ENCODE peak calls at places on chromosomes 16 and 17, in seven cellular contexts. V, M, A, O, D, K and N are unnamed samples. For H3K9me3, the result is how much of the 10 kb centered on the place peaks cover.

GRCh38 chr17:67245073-67245693 is at the start of gene HELZ:
- DNase-seq in V (peak), M (peak), A (peak), O (peak), D (peak), K (peak), N (peak)

GRCh38 chr17:36092228-36092627 is 2.3 kb upstream of the CCL3 start:
- DNase-seq in V (no peak), M (no peak), A (no peak), O (no peak), D (no peak), K (no peak), N (no peak)

GRCh38 chr17:69468211-69468610 is 53.7 kb downstream of the MAP2K6 start:
- DNase-seq in V (no peak), M (no peak), A (no peak), O (no peak), D (no peak), K (no peak), N (no peak)

GRCh38 chr16:84478172-84478948 is 26.1 kb downstream of the MEAK7 start:
- DNase-seq in V (no peak), M (no peak), A (peak), O (no peak), D (peak), K (no peak), N (peak)

GRCh38 chr16:1923299-1924034 is 5.3 kb upstream of the HS3ST6 start:
- DNase-seq in V (no peak), M (no peak), A (no peak), O (peak), D (no peak), K (no peak), N (peak)

GRCh38 chr16:80369559-80369958 is 171.2 kb upstream of the DYNLRB2 start:
- DNase-seq in V (peak), M (peak), A (peak), O (peak), D (peak), K (peak), N (no peak)

GRCh38 chr16:89114159-89114981 is 20.7 kb downstream of the ACSF3 start:
- DNase-seq in V (no peak), M (no peak), A (no peak), O (peak), D (no peak), K (no peak), N (no peak)

GRCh38 chr17:33267279-33267790 is 25.8 kb downstream of the ASIC2 start:
- DNase-seq in V (no peak), M (no peak), A (no peak), O (no peak), D (peak), K (no peak), N (no peak)

GRCh38 chr17:20999044-20999573 is 43.7 kb downstream of the USP22 start:
- DNase-seq in V (no peak), M (peak), A (no peak), O (no peak), D (no peak), K (no peak), N (peak)

GRCh38 chr17:17853811-17854527 is 17.2 kb upstream of the SREBF1 start:
- DNase-seq in V (no peak), M (no peak), A (no peak), O (no peak), D (no peak), K (no peak), N (no peak)

GRCh38 chr16:24748242-24748641 is 18.8 kb downstream of the TNRC6A start:
- DNase-seq in V (no peak), M (peak), A (no peak), O (no peak), D (peak), K (peak), N (peak)

GRCh38 chr17:81869221-81870154 is 1.6 kb downstream of the ARHGDIA start:
- DNase-seq in V (peak), M (peak), A (peak), O (peak), D (no peak), K (peak), N (no peak)

GRCh38 chr16:56781565-56781964 is 51.6 kb downstream of the NUP93 start:
- DNase-seq in V (no peak), M (no peak), A (no peak), O (no peak), D (no peak), K (no peak), N (no peak)

GRCh38 chr16:67814567-67814966 is 7.9 kb downstream of the TSNAXIP1 start:
- DNase-seq in V (no peak), M (no peak), A (no peak), O (peak), D (no peak), K (no peak), N (no peak)

GRCh38 chr17:78391843-78392242 is 13.4 kb downstream of the PGS1 start:
- DNase-seq in V (no peak), M (no peak), A (no peak), O (no peak), D (peak), K (no peak), N (no peak)

GRCh38 chr17:16900288-16900882 is 71.5 kb downstream of the TNFRSF13B start:
- DNase-seq in V (no peak), M (no peak), A (peak), O (no peak), D (no peak), K (no peak), N (no peak)

GRCh38 chr17:3985800-3986199 is 21.6 kb upstream of the ATP2A3 start:
- DNase-seq in V (no peak), M (no peak), A (no peak), O (no peak), D (no peak), K (no peak), N (no peak)

GRCh38 chr17:33647976-33648375 is 354.9 kb upstream of the ASIC2 start:
- DNase-seq in V (no peak), M (no peak), A (no peak), O (no peak), D (peak), K (no peak), N (peak)

GRCh38 chr17:57523926-57524634 is 221.0 kb downstream of the CCDC182 start:
- DNase-seq in V (peak), M (no peak), A (peak), O (no peak), D (peak), K (no peak), N (peak)

GRCh38 chr17:82698974-82699442 is 510 bp upstream of the RAB40B start:
- DNase-seq in V (no peak), M (no peak), A (no peak), O (no peak), D (no peak), K (no peak), N (no peak)

GRCh38 chr17:46727572-46728348 is 90.7 kb downstream of the WNT3 start:
- DNase-seq in V (no peak), M (no peak), A (no peak), O (no peak), D (peak), K (no peak), N (no peak)

GRCh38 chr17:8556074-8556473 is 74.5 kb downstream of the MYH10 start:
- DNase-seq in V (no peak), M (no peak), A (no peak), O (no peak), D (no peak), K (no peak), N (no peak)

GRCh38 chr16:70749006-70749678 is 51.8 kb downstream of the VAC14 start:
- DNase-seq in V (no peak), M (no peak), A (peak), O (peak), D (no peak), K (no peak), N (no peak)

GRCh38 chr17:9115446-9116265 is 94.3 kb downstream of the NTN1 start:
- DNase-seq in V (peak), M (peak), A (peak), O (peak), D (peak), K (peak), N (peak)

GRCh38 chr16:79169239-79169638 is 431.3 kb downstream of the MAF start:
- DNase-seq in V (no peak), M (no peak), A (no peak), O (no peak), D (no peak), K (no peak), N (no peak)

GRCh38 chr17:37301288-37301687 is 74.5 kb upstream of the C17orf78 start:
- DNase-seq in V (peak), M (peak), A (no peak), O (no peak), D (peak), K (no peak), N (peak)

GRCh38 chr17:5557485-5557884 is 26.8 kb downstream of the NLRP1 start:
- DNase-seq in V (no peak), M (no peak), A (no peak), O (no peak), D (peak), K (no peak), N (no peak)

GRCh38 chr16:12868169-12868568 is 33.2 kb upstream of the SHISA9 start:
- DNase-seq in V (no peak), M (no peak), A (no peak), O (no peak), D (no peak), K (no peak), N (no peak)

GRCh38 chr17:36133629-36134259 is 30.1 kb downstream of the CCL4 start:
- DNase-seq in V (no peak), M (no peak), A (no peak), O (peak), D (no peak), K (no peak), N (peak)

GRCh38 chr17:42880776-42881175 is 19.8 kb upstream of the G6PC1 start:
- DNase-seq in V (no peak), M (no peak), A (no peak), O (no peak), D (no peak), K (no peak), N (no peak)

GRCh38 chr17:50067996-50068395 is 12.1 kb downstream of the ITGA3 start:
- DNase-seq in V (no peak), M (no peak), A (no peak), O (no peak), D (no peak), K (no peak), N (no peak)

GRCh38 chr17:21548236-21548635 is 144.1 kb upstream of the KCNJ18 start:
- DNase-seq in V (no peak), M (no peak), A (no peak), O (no peak), D (no peak), K (no peak), N (no peak)

GRCh38 chr17:80034977-80035686 is 540 bp downstream of the TBC1D16 start:
- DNase-seq in V (peak), M (peak), A (no peak), O (peak), D (peak), K (no peak), N (peak)

GRCh38 chr17:16916557-16916920 is 55.4 kb downstream of the TNFRSF13B start:
- DNase-seq in V (no peak), M (no peak), A (peak), O (no peak), D (no peak), K (no peak), N (no peak)

GRCh38 chr16:81951564-81951963 is 59.7 kb downstream of the SDR42E1 start:
- DNase-seq in V (no peak), M (no peak), A (no peak), O (no peak), D (no peak), K (no peak), N (no peak)

GRCh38 chr17:76635659-76636360 is 7.7 kb downstream of the ST6GALNAC1 start:
- DNase-seq in V (no peak), M (no peak), A (no peak), O (no peak), D (peak), K (no peak), N (no peak)

GRCh38 chr16:86605950-86606349 is 27.6 kb downstream of the FOXL1 start:
- DNase-seq in V (no peak), M (no peak), A (no peak), O (no peak), D (no peak), K (no peak), N (no peak)

DNA sequence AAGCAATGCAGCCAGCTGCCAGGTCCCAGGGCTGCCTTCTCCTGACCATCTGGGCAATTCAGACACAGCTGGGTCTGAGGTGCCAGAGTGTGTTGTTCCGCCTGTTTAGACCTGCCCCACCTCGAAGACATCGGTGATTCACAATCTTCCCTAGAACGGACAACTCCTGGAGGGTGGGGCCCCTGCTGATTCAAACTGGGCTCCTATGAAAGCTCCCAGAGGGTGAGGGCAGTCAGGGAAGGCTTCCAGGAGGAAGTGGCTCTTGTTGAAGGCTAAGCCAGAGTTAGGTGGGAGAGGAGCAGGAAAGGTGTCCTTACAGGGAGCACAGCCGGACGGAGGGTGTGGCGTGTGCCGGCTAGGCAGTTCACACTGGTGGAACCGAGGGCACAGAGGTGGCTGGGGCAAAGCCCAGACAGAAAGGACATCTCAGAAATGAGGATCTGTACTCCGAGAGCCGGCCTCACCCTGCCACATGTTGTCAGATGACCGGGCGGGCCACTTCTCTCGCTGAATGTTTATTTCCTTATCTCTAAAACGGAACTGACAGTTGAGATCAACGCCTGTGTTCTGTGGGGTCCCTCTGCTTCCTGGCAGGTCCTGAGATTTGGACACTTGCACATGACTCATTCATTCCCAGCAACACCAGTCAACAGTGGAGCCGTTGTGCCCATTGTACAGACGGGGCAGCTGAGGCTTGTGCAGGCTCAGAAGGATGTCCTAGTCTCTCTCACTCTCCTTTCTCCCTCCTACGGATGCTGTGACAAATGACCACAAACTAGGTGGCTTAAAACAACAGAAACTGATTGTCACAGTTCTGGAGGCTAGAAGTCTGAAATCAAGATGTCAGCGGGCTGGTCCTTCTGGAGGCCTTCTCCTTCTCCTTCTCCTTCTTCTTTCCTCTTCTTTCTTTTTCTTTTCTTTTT is 26.9 kb upstream of the LITAF start:
- DNase-seq in V (no peak), M (no peak), A (peak), O (peak), D (no peak), K (peak), N (peak)
- TF ChIP-seq POLR2A in V (no peak), M (no peak), A (no peak), O (peak), D (no peak), K (peak), N (no peak)

GRCh38 chr16:3292604-3293003 is 9.3 kb downstream of the ZNF263 start:
- DNase-seq in V (no peak), M (no peak), A (no peak), O (no peak), D (peak), K (no peak), N (no peak)
- H3K9me3 ChIP-seq in V (under half), M (under half), A (half or more), O (half or more), D (half or more), K (half or more), N (under half)

GRCh38 chr17:10888858-10889257 is 51.0 kb upstream of the PIRT start:
- DNase-seq in V (no peak), M (no peak), A (no peak), O (no peak), D (no peak), K (no peak), N (no peak)
- TF ChIP-seq POLR2A in V (no peak), M (no peak), A (no peak), O (no peak), D (no peak), K (no peak), N (no peak)

DNA sequence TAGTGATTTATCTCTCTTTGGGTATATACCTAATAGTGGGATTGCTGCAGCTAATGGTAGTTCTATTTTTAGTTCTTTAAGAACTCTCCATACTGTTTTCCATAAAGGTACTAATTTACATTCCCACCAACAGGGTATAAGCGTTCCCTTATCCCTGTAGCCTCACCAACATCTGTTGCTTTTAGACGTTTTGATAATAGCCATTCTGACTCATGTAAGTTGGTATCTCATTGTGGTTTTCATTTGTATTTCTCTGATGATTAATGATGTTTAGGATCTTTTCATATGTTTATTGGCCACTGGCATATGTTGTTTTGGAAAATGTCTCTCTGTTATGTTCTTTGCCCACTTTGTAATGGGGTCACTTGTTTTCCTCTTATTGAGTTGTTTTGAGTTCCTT is 88.5 kb upstream of the ZNF267 start:
- DNase-seq in V (no peak), M (no peak), A (no peak), O (no peak), D (no peak), K (no peak), N (no peak)
- H3K9me3 ChIP-seq in V (under half), M (under half), A (half or more), O (under half), D (under half), K (under half), N (under half)

GRCh38 chr16:324451-325334 is 27.8 kb downstream of the AXIN1 start:
- DNase-seq in V (no peak), M (no peak), A (no peak), O (peak), D (no peak), K (no peak), N (no peak)
- TF ChIP-seq POLR2A in V (no peak), M (no peak), A (no peak), O (peak), D (no peak), K (no peak), N (no peak)